ENCODE peak calls at places on chromosomes 3 and 15, in five cellular contexts. M, O, Z, S and C are unnamed samples.
A peak's percentile ranks its signal among the peaks of the same experiment; 100 is the strongest.

GRCh38 chr15:90029024-90029423 is 27.9 kb downstream of the ZNF710 start:
- DNase-seq in M (no peak), O (no peak), Z (no peak), S (no peak), C (no peak)

GRCh38 chr3:48428088-48428862 is 1.6 kb downstream of the PLXNB1 start:
- DNase-seq in M (peak; percentile 79), O (peak; percentile 39), Z (peak; percentile 43), S (no peak), C (peak; percentile 77)

GRCh38 chr3:150905339-150905738 is at the start of gene MINDY4B:
- DNase-seq in M (no peak), O (no peak), Z (no peak), S (no peak), C (no peak)

GRCh38 chr3:46080124-46080991 is 53.1 kb upstream of the XCR1 start:
- DNase-seq in M (no peak), O (peak; percentile 34), Z (peak; percentile 92), S (no peak), C (no peak)

GRCh38 chr15:25408929-25409328 is 29.9 kb downstream of the UBE3A start:
- DNase-seq in M (no peak), O (peak; percentile 23), Z (no peak), S (no peak), C (no peak)

GRCh38 chr3:94617312-94617711 is 554.5 kb downstream of the NSUN3 start:
- DNase-seq in M (no peak), O (no peak), Z (no peak), S (no peak), C (no peak)

GRCh38 chr3:14508505-14508819 is 31.7 kb downstream of the GRIP2 start:
- DNase-seq in M (no peak), O (no peak), Z (no peak), S (no peak), C (no peak)

GRCh38 chr3:74489393-74489792 is 125.1 kb downstream of the CNTN3 start:
- DNase-seq in M (no peak), O (peak; percentile 10), Z (no peak), S (no peak), C (no peak)

GRCh38 chr3:169659096-169659521 is 4.4 kb downstream of the MECOM start:
- DNase-seq in M (peak; percentile 62), O (no peak), Z (no peak), S (no peak), C (peak; percentile 60)

GRCh38 chr15:94231728-94232086 is 346 bp downstream of the MCTP2 start:
- DNase-seq in M (peak; percentile 71), O (peak; percentile 11), Z (peak; percentile 22), S (peak; percentile 35), C (peak; percentile 57)

GRCh38 chr15:94230436-94230885 is 900 bp upstream of the MCTP2 start:
- DNase-seq in M (no peak), O (peak; percentile 28), Z (no peak), S (no peak), C (peak; percentile 16)

GRCh38 chr15:94229591-94230365 is 1.6 kb upstream of the MCTP2 start:
- DNase-seq in M (no peak), O (no peak), Z (peak; percentile 42), S (peak; percentile 92), C (no peak)

GRCh38 chr15:94232107-94232506 is 746 bp downstream of the MCTP2 start:
- DNase-seq in M (peak; percentile 20), O (no peak), Z (no peak), S (no peak), C (peak; percentile 12)

DNA sequence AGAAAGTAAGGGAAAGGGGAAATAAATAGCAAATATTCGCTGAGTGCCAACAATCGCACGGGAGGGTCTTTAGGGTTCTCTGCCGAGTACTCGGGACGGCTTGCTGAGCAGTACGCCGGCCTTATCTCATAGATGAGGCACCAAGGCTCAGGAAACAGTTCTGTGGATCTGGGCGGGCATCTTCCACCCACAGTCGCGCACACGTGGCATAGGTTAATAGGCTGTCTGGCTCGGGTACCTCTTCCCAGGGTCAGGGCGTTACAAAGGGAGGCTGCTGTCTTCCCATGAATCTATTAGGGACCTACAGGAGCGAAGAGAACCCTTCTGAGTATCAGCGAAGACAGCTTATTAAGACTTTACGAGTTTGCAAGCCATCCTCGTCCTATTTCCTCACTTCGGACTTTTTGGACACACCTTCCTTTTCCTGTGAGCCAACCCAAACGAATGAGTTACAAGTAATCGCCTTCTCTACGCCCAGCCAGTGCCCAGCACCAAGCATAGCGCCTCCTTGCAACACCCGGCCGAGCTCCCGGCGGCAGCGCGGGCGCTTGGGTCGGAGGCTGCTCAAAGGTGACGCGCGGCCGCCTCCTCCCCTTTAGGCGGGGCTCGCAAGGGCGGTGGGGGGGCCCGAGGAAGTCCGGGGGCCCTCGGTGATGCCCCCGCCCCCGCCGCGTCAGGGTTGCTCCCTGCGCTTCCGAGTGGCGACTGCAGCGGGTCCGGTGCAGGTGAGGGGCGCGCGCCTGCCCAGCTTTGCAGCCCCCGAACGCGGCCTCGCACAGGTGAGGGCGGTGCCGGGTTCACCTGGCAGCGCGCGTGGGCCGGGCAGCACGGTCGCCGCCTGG is at the start of gene MCTP2:
- DNase-seq in M (peak; percentile 93), O (peak; percentile 78), Z (peak; percentile 77), S (peak; percentile 93), C (peak; percentile 85)
- TF ChIP-seq EZH2phosphoT487 in M (no peak), O (no peak), Z (no peak), S (no peak), C (no peak)

GRCh38 chr15:96417760-96418130 is 87.2 kb downstream of the NR2F2 start:
- DNase-seq in M (no peak), O (no peak), Z (no peak), S (no peak), C (no peak)
- TF ChIP-seq EZH2 in M (peak; percentile 42), O (peak; percentile 75), Z (no peak), S (no peak), C (peak; percentile 9)

GRCh38 chr15:39584662-39585393 is 3.9 kb downstream of the THBS1 start:
- DNase-seq in M (no peak), O (peak; percentile 45), Z (peak; percentile 12), S (no peak), C (no peak)
- H3F3A ChIP-seq in M (peaks cover 3% of the 10 kb centered on the region), O (peaks cover 86% of the 10 kb centered on the region), Z (peaks cover 25% of the 10 kb centered on the region), S (no peaks in the 10 kb centered on the region), C (no peaks in the 10 kb centered on the region)

DNA sequence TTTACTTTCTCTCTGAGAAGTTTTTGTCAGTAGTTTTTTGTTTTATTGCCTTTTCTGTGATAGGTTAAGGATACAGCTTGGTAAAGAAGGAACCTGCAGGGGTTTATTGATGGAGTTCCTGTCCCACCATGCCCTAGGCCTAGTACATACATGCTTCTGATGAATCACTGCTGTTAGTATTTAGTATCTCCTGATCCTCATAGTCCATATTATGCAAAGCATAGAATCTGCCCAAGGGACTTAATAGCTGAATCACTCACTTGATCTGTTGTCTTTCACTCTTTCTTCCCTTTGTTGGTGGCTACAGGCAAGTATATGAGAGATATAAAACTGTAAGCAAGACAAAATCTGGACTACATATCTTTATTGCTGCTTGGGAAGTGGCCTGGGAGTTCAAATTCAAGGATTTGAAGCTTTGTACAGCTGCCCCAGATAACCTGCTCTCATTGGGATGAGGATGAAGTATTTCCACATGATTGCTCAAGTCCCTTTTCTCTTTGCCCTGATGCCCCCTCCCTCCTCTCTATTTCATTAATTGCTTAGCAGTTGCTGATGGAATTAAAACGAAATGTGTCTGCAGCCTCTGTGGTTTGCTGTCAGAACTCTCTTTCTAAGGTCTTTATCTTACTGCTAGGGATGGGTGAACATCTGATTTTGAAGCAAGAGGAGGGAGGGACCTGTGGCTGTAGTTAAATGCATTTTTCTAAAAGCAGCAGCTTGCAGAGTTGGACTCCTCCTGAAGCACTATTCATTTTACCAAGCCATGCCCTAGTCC is 114.0 kb downstream of the ZNF609 start:
- DNase-seq in M (no peak), O (peak; percentile 69), Z (peak; percentile 24), S (no peak), C (no peak)
- TF ChIP-seq EZH2phosphoT487 in M (no peak), O (no peak), Z (no peak), S (no peak), C (no peak)

DNA sequence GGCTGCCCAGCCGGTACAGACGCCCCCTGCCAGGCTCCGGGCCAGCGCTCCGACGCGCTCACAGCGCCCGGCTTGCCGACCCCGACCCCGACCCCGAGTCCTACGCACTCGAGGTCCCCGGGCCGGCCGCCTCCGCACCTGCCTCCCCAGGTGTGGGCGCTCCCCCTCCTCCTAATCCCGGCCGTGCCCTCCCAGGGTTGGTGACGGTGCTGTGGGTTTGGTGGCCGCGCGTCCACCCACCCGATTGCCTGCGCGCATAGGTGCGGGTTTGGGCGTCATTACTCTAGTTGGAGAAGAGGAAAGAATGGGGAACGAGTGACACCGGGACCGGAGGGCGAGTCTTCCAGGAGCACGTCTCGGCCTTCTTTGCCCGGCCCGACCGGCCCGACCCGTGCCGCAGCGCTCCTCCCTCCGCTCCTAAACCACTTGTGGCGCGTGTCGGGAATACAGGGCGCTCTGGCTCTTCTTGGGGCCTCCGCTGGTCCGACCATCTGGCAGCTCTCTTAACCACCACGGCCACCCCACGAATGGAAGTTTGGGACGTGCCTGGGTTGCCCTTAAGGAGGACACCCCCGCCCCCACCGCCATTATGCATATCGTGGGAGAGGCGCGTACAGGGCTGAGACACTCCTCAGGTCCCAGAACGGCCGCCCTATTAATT is 814 bp upstream of the THRB start:
- DNase-seq in M (peak; percentile 80), O (peak; percentile 59), Z (peak; percentile 69), S (no peak), C (peak; percentile 77)
- TF ChIP-seq EZH2 in M (no peak), O (no peak), Z (no peak), S (no peak), C (peak; percentile 78)